ENCODE peak calls at places on chromosomes 3 and 15, in six cellular contexts. One of them, this sample, is unnamed.

GRCh38 chr3:15805756-15806266 is 8.0 kb upstream of the ANKRD28 start:
- DNase-seq in HCT116: no peak
- DNase-seq in SK-N-SH: no peak
- DNase-seq in transverse colon: no peak
- DNase-seq in Panc1: no peak
- DNase-seq in HepG2: no peak
- DNase-seq in this sample: no peak

GRCh38 chr3:71102111-71103039 is 481.2 kb downstream of the FOXP1 start:
- DNase-seq in HCT116: no peak
- DNase-seq in SK-N-SH: peak; percentile 12
- DNase-seq in transverse colon: no peak
- DNase-seq in Panc1: peak; percentile 45
- DNase-seq in HepG2: no peak
- DNase-seq in this sample: no peak

GRCh38 chr15:49789436-49789835 is 168.6 kb downstream of the DTWD1 start:
- DNase-seq in HCT116: no peak
- DNase-seq in SK-N-SH: no peak
- DNase-seq in transverse colon: no peak
- DNase-seq in Panc1: no peak
- DNase-seq in HepG2: no peak
- DNase-seq in this sample: no peak

GRCh38 chr15:101068961-101069734 is 150.0 kb downstream of the LRRK1 start:
- DNase-seq in HCT116: no peak
- DNase-seq in SK-N-SH: no peak
- DNase-seq in transverse colon: no peak
- DNase-seq in Panc1: no peak
- DNase-seq in HepG2: peak; percentile 87
- DNase-seq in this sample: no peak

GRCh38 chr3:66991478-66991877 is 6.6 kb upstream of the KBTBD8 start:
- DNase-seq in HCT116: no peak
- DNase-seq in SK-N-SH: no peak
- DNase-seq in transverse colon: no peak
- DNase-seq in Panc1: no peak
- DNase-seq in HepG2: no peak
- DNase-seq in this sample: no peak

GRCh38 chr3:179071569-179072397 is at the start of gene ZMAT3:
- DNase-seq in HCT116: peak; percentile 34
- DNase-seq in SK-N-SH: peak; percentile 96
- DNase-seq in transverse colon: peak; percentile 89
- DNase-seq in Panc1: no peak
- DNase-seq in HepG2: peak; percentile 71
- DNase-seq in this sample: peak; percentile 87

GRCh38 chr3:177279118-177279815 is 82.0 kb upstream of the TBL1XR1 start:
- DNase-seq in HCT116: no peak
- DNase-seq in SK-N-SH: no peak
- DNase-seq in transverse colon: no peak
- DNase-seq in Panc1: no peak
- DNase-seq in HepG2: peak; percentile 40
- DNase-seq in this sample: peak; percentile 41

GRCh38 chr15:90248760-90249122 is 615 bp upstream of the TTLL13 start:
- DNase-seq in HCT116: no peak
- DNase-seq in SK-N-SH: no peak
- DNase-seq in transverse colon: no peak
- DNase-seq in Panc1: no peak
- DNase-seq in HepG2: no peak
- DNase-seq in this sample: no peak

GRCh38 chr3:27633224-27633545 is 88.9 kb downstream of the EOMES start:
- DNase-seq in HCT116: no peak
- DNase-seq in SK-N-SH: no peak
- DNase-seq in transverse colon: no peak
- DNase-seq in Panc1: no peak
- DNase-seq in HepG2: peak; percentile 3
- DNase-seq in this sample: no peak

DNA sequence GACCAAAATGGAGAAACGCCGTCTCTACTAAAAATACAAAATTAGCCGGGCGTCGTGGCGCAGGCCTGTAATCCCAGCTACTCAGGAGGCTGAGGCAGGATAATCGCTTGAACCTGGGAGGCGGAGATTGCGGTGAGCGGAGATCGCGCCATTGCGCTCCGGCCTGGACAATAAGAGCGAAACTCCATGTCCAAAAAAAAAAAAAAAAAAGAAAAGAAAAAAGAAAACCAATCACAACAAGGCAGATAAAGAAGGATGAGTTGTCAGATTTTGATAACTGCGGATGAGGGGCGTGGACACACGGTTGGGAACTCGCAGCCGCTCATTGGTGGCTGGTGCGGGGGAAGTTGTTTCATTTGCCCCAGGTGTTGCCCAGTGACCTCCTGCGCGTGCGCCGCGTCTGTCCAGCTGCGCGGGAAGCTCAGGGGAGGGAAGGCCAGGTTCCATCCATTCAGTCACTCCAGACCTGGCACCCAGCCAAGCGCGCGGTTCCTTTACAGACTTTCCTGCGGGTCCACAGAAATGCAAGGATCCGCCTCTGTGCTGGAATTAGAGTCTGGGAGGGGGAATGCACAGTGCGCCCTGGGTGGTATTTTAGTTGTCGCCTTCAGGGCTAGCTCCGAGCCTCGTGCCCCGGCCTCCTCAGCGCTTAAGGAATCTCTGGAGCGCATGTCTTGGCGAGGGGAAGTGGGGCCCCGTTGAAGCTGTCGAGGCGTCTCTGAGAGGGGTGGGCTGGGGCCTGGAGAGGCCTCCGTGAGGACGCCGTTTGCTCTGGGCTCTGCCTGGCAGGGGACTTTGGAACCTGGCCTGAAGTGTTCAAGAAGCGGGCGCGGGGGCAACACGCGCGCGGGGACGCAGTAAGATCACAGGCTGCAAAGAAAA is 708 bp upstream of the GCHFR start:
- DNase-seq in HCT116: no peak
- DNase-seq in SK-N-SH: peak; percentile 83
- DNase-seq in transverse colon: peak; percentile 85
- DNase-seq in Panc1: no peak
- DNase-seq in HepG2: peak; percentile 85
- DNase-seq in this sample: peak; percentile 80
- TF ChIP-seq POLR2AphosphoS5 in HCT116: no peak
- TF ChIP-seq POLR2AphosphoS5 in SK-N-SH: no peak
- TF ChIP-seq POLR2AphosphoS5 in transverse colon: no peak
- TF ChIP-seq POLR2AphosphoS5 in Panc1: no peak
- TF ChIP-seq POLR2AphosphoS5 in HepG2: no peak
- TF ChIP-seq POLR2AphosphoS5 in this sample: no peak

DNA sequence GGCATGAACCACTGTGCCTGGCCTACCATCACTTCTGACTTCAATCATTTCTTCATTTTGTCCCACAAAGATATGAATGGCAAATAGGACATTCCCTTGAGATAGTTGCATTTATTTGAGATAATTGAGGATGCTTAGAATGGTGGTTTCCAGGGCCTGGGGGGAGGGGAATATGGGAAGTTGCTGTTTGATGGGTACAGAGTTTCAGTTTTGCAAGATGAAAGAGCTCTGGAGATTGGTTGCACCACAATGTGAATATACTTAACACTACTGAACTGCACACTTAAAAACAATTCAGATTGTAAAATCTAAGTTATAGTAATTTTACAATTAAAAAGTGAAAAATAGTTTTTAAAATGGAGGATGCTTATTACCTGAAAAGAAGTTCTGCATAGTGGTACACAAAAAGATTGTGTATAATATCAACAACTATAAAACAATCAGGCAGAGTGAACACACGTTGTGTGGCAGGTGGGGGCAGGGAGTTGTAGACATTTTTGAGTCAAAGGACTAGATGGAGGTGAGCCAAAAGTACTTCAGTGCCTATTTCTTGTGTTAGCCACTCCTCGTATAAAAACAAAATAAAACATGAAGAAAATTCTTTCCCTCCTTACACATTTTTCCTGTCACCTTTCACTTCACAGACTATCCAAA is 18.5 kb upstream of the RIOX2 start:
- DNase-seq in HCT116: no peak
- DNase-seq in SK-N-SH: no peak
- DNase-seq in transverse colon: no peak
- DNase-seq in Panc1: no peak
- DNase-seq in HepG2: no peak
- DNase-seq in this sample: no peak
- H3K4me3 ChIP-seq in HCT116: no peak overlapping the region
- H3K4me3 ChIP-seq in SK-N-SH: no peak overlapping the region
- H3K4me3 ChIP-seq in transverse colon: no peak overlapping the region
- H3K4me3 ChIP-seq in Panc1: no peak overlapping the region
- H3K4me3 ChIP-seq in HepG2: no peak overlapping the region
- H3K4me3 ChIP-seq in this sample: no peak overlapping the region

GRCh38 chr15:73921257-73921890 is 4.9 kb upstream of the LOXL1 start:
- DNase-seq in HCT116: no peak
- DNase-seq in SK-N-SH: no peak
- DNase-seq in transverse colon: no peak
- DNase-seq in Panc1: no peak
- DNase-seq in HepG2: no peak
- DNase-seq in this sample: no peak
- H3K4me1 ChIP-seq in HCT116: peaks cover 11% of the 10 kb centered on the region
- H3K4me1 ChIP-seq in SK-N-SH: peaks cover 50% of the 10 kb centered on the region
- H3K4me1 ChIP-seq in transverse colon: peaks cover 48% of the 10 kb centered on the region
- H3K4me1 ChIP-seq in Panc1: peaks cover 19% of the 10 kb centered on the region
- H3K4me1 ChIP-seq in HepG2: peaks cover 2% of the 10 kb centered on the region
- H3K4me1 ChIP-seq in this sample: peaks cover 46% of the 10 kb centered on the region

GRCh38 chr15:45855210-45855906 is 220.5 kb downstream of the SQOR start:
- DNase-seq in HCT116: no peak
- DNase-seq in SK-N-SH: no peak
- DNase-seq in transverse colon: no peak
- DNase-seq in Panc1: no peak
- DNase-seq in HepG2: peak; percentile 25
- DNase-seq in this sample: peak; percentile 74
- TF ChIP-seq POLR2AphosphoS5 in HCT116: no peak
- TF ChIP-seq POLR2AphosphoS5 in SK-N-SH: no peak
- TF ChIP-seq POLR2AphosphoS5 in transverse colon: no peak
- TF ChIP-seq POLR2AphosphoS5 in Panc1: no peak
- TF ChIP-seq POLR2AphosphoS5 in HepG2: no peak
- TF ChIP-seq POLR2AphosphoS5 in this sample: no peak

GRCh38 chr15:20658024-20658423 is 116.4 kb upstream of the GOLGA6L6 start:
- DNase-seq in HCT116: no peak
- DNase-seq in SK-N-SH: no peak
- DNase-seq in transverse colon: no peak
- DNase-seq in Panc1: no peak
- DNase-seq in HepG2: no peak
- DNase-seq in this sample: no peak

GRCh38 chr15:20659265-20659664 is 117.7 kb upstream of the GOLGA6L6 start:
- DNase-seq in HCT116: no peak
- DNase-seq in SK-N-SH: no peak
- DNase-seq in transverse colon: no peak
- DNase-seq in Panc1: no peak
- DNase-seq in HepG2: no peak
- DNase-seq in this sample: no peak

GRCh38 chr15:20652914-20653313 is 111.3 kb upstream of the GOLGA6L6 start:
- DNase-seq in HCT116: no peak
- DNase-seq in SK-N-SH: no peak
- DNase-seq in transverse colon: no peak
- DNase-seq in Panc1: no peak
- DNase-seq in HepG2: no peak
- DNase-seq in this sample: no peak

DNA sequence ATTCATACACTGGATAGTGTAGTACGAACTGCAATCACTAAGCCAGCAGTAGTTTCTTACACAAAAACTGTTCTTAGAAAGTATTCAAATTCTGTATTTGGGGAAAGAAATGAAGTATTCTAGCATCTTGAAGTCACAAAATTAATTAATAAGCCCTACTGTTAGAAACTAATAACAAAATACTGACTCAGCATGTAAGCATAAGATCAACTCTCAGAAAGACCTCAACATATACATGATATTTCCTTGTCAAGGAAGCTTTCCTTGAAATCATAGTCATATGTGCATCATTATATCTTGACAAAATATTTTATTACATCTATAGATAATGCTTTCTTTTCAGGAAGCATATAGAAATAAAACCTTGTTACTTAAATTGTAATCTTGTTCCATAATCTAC is 115.5 kb upstream of the GOLGA6L6 start:
- DNase-seq in HCT116: no peak
- DNase-seq in SK-N-SH: no peak
- DNase-seq in transverse colon: no peak
- DNase-seq in Panc1: no peak
- DNase-seq in HepG2: no peak
- DNase-seq in this sample: no peak
- H3K4me3 ChIP-seq in HCT116: no peak overlapping the region
- H3K4me3 ChIP-seq in SK-N-SH: no peak overlapping the region
- H3K4me3 ChIP-seq in transverse colon: no peak overlapping the region
- H3K4me3 ChIP-seq in Panc1: no peak overlapping the region
- H3K4me3 ChIP-seq in HepG2: no peak overlapping the region
- H3K4me3 ChIP-seq in this sample: no peak overlapping the region

This sample was measured in stomach.